ENCODE peak calls at places on chromosomes 3 and 15, in six cellular contexts. V is central memory CD4-positive, alpha-beta T cell; O is hypothalamus; B is brain microvascular endothelial cell; X is naive thymus-derived CD8-positive, alpha-beta T cell; D is ureter. R is an unnamed sample.

GRCh38 chr3:29582310-29582709 is 301.4 kb downstream of the RBMS3 start:
- DNase-seq in X (no peak), O (no peak), B (no peak), D (no peak), V (no peak), R (no peak)

GRCh38 chr15:98609144-98609852 is 39.0 kb upstream of the IGF1R start:
- DNase-seq in D (no peak), O (no peak), X (no peak), V (no peak), B (peak; percentile 7), R (no peak)

GRCh38 chr3:191329654-191330308 is 545 bp downstream of the UTS2B start:
- DNase-seq in O (no peak), D (peak; percentile 54), X (no peak), B (no peak), V (no peak), R (no peak)

GRCh38 chr3:183400352-183400751 is 28.1 kb downstream of the MCF2L2 start:
- DNase-seq in D (no peak), B (no peak), V (no peak), X (no peak), O (no peak), R (no peak)

GRCh38 chr3:55802816-55803215 is 315.7 kb upstream of the WNT5A start:
- DNase-seq in O (no peak), B (no peak), V (no peak), D (no peak), X (no peak), R (no peak)

GRCh38 chr3:78048698-78049097 is 1008.8 kb downstream of the ROBO2 start:
- DNase-seq in O (no peak), V (no peak), D (no peak), B (no peak), X (no peak), R (no peak)

GRCh38 chr15:25734680-25735355 is 128.3 kb downstream of the ATP10A start:
- DNase-seq in B (peak; percentile 9), V (no peak), O (no peak), X (no peak), D (no peak), R (no peak)

GRCh38 chr15:92638709-92639365 is 16.7 kb downstream of the FAM174B start:
- DNase-seq in V (no peak), O (no peak), X (no peak), B (no peak), D (peak; percentile 74), R (no peak)

GRCh38 chr3:175605851-175606250 is 746.7 kb downstream of the NAALADL2 start:
- DNase-seq in V (no peak), X (no peak), B (no peak), O (no peak), D (no peak), R (no peak)

GRCh38 chr3:13015286-13016082 is 57.7 kb downstream of the IQSEC1 start:
- DNase-seq in V (peak; percentile 80), B (no peak), D (no peak), X (peak; percentile 56), O (no peak), R (peak; percentile 54)

GRCh38 chr3:171915275-171915674 is 72.1 kb downstream of the TMEM212 start:
- DNase-seq in D (no peak), O (no peak), V (no peak), X (no peak), B (no peak), R (no peak)

GRCh38 chr15:77589839-77590238 is 42.9 kb downstream of the LINGO1 start:
- DNase-seq in V (no peak), O (peak; percentile 66), B (no peak), D (no peak), X (no peak), R (no peak)